ENCODE peak calls at places on chromosomes 16 and 17, in eight cellular contexts. T is stimulated activated naive CD4-positive, alpha-beta T cell; M is CD4-positive, alpha-beta T cell; E is fibroblast of lung; H is prostate gland; J is SK-N-DZ; C is stimulated activated CD8-positive, alpha-beta memory T cell treated with anti-CD3 and anti-CD28 coated beads, Interleukin-15, amount 100 ng/mL, for 48 hours; W is GM10248. I is an unnamed sample.

GRCh38 chr17:60139438-60140285 is 10.1 kb upstream of the CA4 start:
- DNase-seq in T (peak; percentile 53), M (peak; percentile 68), E (peak; percentile 67), H (peak; percentile 43), J (no peak), C (peak; percentile 32), W (peak; percentile 78), I (peak; percentile 58)

GRCh38 chr16:70795513-70795912 is 5.4 kb downstream of the VAC14 start:
- DNase-seq in T (no peak), M (no peak), E (no peak), H (no peak), J (no peak), C (no peak), W (no peak), I (no peak)

GRCh38 chr16:80666378-80667257 is 125.8 kb downstream of the DYNLRB2 start:
- DNase-seq in T (no peak), M (no peak), E (no peak), H (no peak), J (no peak), C (no peak), W (no peak), I (no peak)

GRCh38 chr17:60386137-60386395 is 5.9 kb downstream of the USP32 start:
- DNase-seq in T (no peak), M (no peak), E (no peak), H (no peak), J (no peak), C (no peak), W (no peak), I (no peak)

GRCh38 chr17:65401581-65401980 is 159.9 kb downstream of the AXIN2 start:
- DNase-seq in T (no peak), M (no peak), E (no peak), H (no peak), J (no peak), C (no peak), W (no peak), I (no peak)

GRCh38 chr17:45740553-45741330 is 43.4 kb upstream of the CRHR1 start:
- DNase-seq in T (no peak), M (no peak), E (no peak), H (no peak), J (peak; percentile 79), C (no peak), W (peak; percentile 40), I (peak; percentile 13)

GRCh38 chr17:44952946-44953475 is 5.4 kb upstream of the KIF18B start:
- DNase-seq in T (no peak), M (no peak), E (no peak), H (no peak), J (no peak), C (no peak), W (no peak), I (no peak)

GRCh38 chr16:85936761-85937343 is 37.9 kb downstream of the IRF8 start:
- DNase-seq in T (no peak), M (no peak), E (no peak), H (no peak), J (no peak), C (no peak), W (no peak), I (no peak)

GRCh38 chr17:35315283-35315682 is 58.1 kb downstream of the SLFN11 start:
- DNase-seq in T (no peak), M (no peak), E (peak; percentile 88), H (peak; percentile 83), J (no peak), C (no peak), W (no peak), I (peak; percentile 85)

GRCh38 chr16:19073344-19073743 is 5.9 kb downstream of the COQ7 start:
- DNase-seq in T (no peak), M (no peak), E (no peak), H (no peak), J (no peak), C (no peak), W (no peak), I (no peak)

GRCh38 chr16:11735801-11736200 is 6.9 kb downstream of the TXNDC11 start:
- DNase-seq in T (no peak), M (no peak), E (no peak), H (no peak), J (no peak), C (no peak), W (no peak), I (no peak)

GRCh38 chr16:22161999-22162657 is at the start of gene SDR42E2:
- DNase-seq in T (peak; percentile 21), M (peak; percentile 57), E (no peak), H (no peak), J (no peak), C (peak; percentile 8), W (peak; percentile 45), I (no peak)

GRCh38 chr17:32283745-32284207 is 18.1 kb downstream of the RHBDL3 start:
- DNase-seq in T (no peak), M (no peak), E (no peak), H (no peak), J (no peak), C (no peak), W (no peak), I (peak; percentile 72)